ENCODE peak calls at places on chromosomes 3 and 15, in six cellular contexts. S, I, E, L, C and U are unnamed samples. For H3K27me3, the result is how much of the 10 kb centered on the place peaks cover.

GRCh38 chr3:111035316-111035715 is 36.3 kb upstream of the NECTIN3 start:
- DNase-seq in L (no peak), C (no peak), S (no peak), I (no peak), E (no peak), U (no peak)

GRCh38 chr15:58293622-58294550 is 137.9 kb upstream of the LIPC start:
- DNase-seq in S (no peak), L (no peak), C (no peak), E (no peak), I (no peak), U (no peak)

GRCh38 chr15:85879334-85880163 is 84.8 kb upstream of the KLHL25 start:
- DNase-seq in S (no peak), C (no peak), E (no peak), I (no peak), L (no peak), U (peak)

GRCh38 chr15:75366163-75366562 is 2.2 kb downstream of the MAN2C1 start:
- DNase-seq in L (no peak), S (no peak), I (no peak), E (no peak), C (no peak), U (no peak)

GRCh38 chr15:59256538-59256937 is 49.9 kb downstream of the LDHAL6B start:
- DNase-seq in C (no peak), L (no peak), S (no peak), E (no peak), I (no peak), U (no peak)

GRCh38 chr15:62094398-62094797 is 27.6 kb downstream of the C2CD4A start:
- DNase-seq in I (no peak), S (no peak), E (no peak), L (no peak), C (no peak), U (no peak)

GRCh38 chr3:135970500-135971116 is 5.1 kb downstream of the PPP2R3A start:
- DNase-seq in E (no peak), S (no peak), I (no peak), L (no peak), C (no peak), U (no peak)

GRCh38 chr15:71353171-71353570 is 237.9 kb downstream of the THSD4 start:
- DNase-seq in E (no peak), C (no peak), L (no peak), I (no peak), S (no peak), U (no peak)

GRCh38 chr3:139745831-139746230 is 68.1 kb upstream of the NMNAT3 start:
- DNase-seq in C (no peak), L (no peak), I (no peak), S (no peak), E (no peak), U (no peak)

GRCh38 chr3:49812916-49813496 is 747 bp downstream of the UBA7 start:
- DNase-seq in I (no peak), S (no peak), L (peak), E (no peak), C (no peak), U (no peak)

GRCh38 chr3:37907906-37908305 is 46.2 kb downstream of the CTDSPL start:
- DNase-seq in I (no peak), E (no peak), C (no peak), S (no peak), L (no peak), U (no peak)

GRCh38 chr15:81304226-81304625 is 19.7 kb downstream of the STARD5 start:
- DNase-seq in S (no peak), C (no peak), E (no peak), L (no peak), I (no peak), U (no peak)

GRCh38 chr3:21752749-21753347 is 1.8 kb upstream of the ZNF385D start:
- DNase-seq in C (peak), S (no peak), E (no peak), I (peak), L (no peak), U (peak)

GRCh38 chr3:161975201-161975600 is 478.6 kb downstream of the OTOL1 start:
- DNase-seq in I (no peak), C (no peak), L (no peak), S (no peak), E (no peak), U (no peak)

GRCh38 chr3:78707616-78708015 is 1060.2 kb downstream of the ROBO1 start:
- DNase-seq in E (no peak), C (no peak), I (no peak), S (no peak), L (no peak), U (no peak)

GRCh38 chr15:67240235-67241131 is 14.0 kb downstream of the AAGAB start:
- DNase-seq in L (no peak), S (no peak), C (peak), E (peak), I (no peak), U (no peak)

GRCh38 chr3:377158-377561 is 180.6 kb downstream of the CHL1 start:
- DNase-seq in I (no peak), C (peak), S (peak), E (no peak), L (no peak), U (peak)

GRCh38 chr3:10983219-10983916 is 9.2 kb upstream of the SLC6A1 start:
- DNase-seq in C (peak), L (peak), E (no peak), I (peak), S (peak), U (peak)

GRCh38 chr15:60444289-60444912 is 34.5 kb downstream of the ICE2 start:
- DNase-seq in L (no peak), S (no peak), E (no peak), C (no peak), I (no peak), U (peak)

GRCh38 chr15:34039506-34040123 is 611 bp upstream of the AVEN start:
- DNase-seq in S (no peak), C (no peak), E (no peak), L (no peak), I (no peak), U (no peak)

GRCh38 chr15:50353251-50353998 is 1.6 kb downstream of the GABPB1 start:
- DNase-seq in E (no peak), C (no peak), I (no peak), S (no peak), L (no peak), U (no peak)

GRCh38 chr3:195774917-195775316 is 36.8 kb downstream of the MUC4 start:
- DNase-seq in S (peak), I (peak), E (peak), C (peak), L (peak), U (peak)

GRCh38 chr3:17573396-17573795 is 169.0 kb downstream of the TBC1D5 start:
- DNase-seq in C (no peak), L (no peak), I (no peak), S (no peak), E (no peak), U (no peak)

GRCh38 chr3:177875786-177876476 is 660.3 kb upstream of the KCNMB2 start:
- DNase-seq in L (no peak), E (no peak), C (no peak), S (no peak), I (no peak), U (peak)

GRCh38 chr15:95304116-95304873 is 1026.2 kb upstream of the NR2F2 start:
- DNase-seq in S (no peak), E (no peak), L (no peak), C (no peak), I (no peak), U (no peak)

DNA sequence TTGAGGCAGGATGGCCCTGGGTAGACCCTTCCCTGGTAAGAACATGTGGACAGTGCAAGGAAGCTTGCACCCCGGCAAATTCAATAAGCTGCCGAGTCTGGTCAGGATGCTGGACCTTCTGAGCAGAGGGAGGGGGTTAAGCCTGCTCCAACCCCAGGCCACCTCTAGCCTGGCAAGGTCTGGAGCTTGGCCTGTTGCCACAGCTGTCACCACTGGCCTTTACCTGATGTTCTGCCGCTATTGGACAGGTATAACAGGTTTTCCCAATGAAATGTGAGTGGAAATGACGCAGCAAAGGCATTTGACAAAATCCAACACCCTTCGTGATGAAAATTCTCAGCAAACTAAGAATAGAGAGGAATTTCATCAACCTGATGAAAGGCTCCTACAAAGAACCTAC is 699 bp upstream of the MESP1 start:
- DNase-seq in I (no peak), C (no peak), E (peak), S (no peak), L (peak), U (no peak)
- H3K27me3 ChIP-seq in I (under half), C (half or more), E (under half), S (under half), L (under half), U (under half)

DNA sequence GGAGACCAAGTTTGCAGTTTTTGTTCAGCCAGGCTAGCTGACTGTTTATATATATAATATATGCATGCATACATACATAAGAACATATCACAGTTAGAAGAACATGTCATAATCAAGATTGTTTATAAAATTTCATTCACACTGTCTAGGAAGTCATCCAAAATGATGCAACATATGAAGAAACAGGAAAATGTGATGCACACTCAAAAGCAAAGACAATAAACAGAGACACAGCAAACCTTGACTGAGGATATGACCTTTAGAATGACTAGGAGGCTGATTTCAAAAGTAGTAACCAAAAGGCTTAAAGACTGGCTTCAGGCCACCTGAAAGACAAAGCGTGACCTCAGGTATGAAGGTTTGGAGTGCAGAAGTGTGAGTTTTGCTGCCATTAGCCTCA is 166.2 kb upstream of the NDN start:
- DNase-seq in L (no peak), S (no peak), I (no peak), C (no peak), E (no peak), U (no peak)
- H3K4me3 ChIP-seq in L (no peak), S (no peak), I (no peak), C (no peak), E (no peak), U (no peak)

GRCh38 chr3:158105124-158105709 is 1.0 kb downstream of the SHOX2 start:
- DNase-seq in I (no peak), E (peak), C (peak), L (no peak), S (no peak), U (no peak)
- H3K27me3 ChIP-seq in I (half or more), E (half or more), C (half or more), L (under half), S (half or more), U (under half)

DNA sequence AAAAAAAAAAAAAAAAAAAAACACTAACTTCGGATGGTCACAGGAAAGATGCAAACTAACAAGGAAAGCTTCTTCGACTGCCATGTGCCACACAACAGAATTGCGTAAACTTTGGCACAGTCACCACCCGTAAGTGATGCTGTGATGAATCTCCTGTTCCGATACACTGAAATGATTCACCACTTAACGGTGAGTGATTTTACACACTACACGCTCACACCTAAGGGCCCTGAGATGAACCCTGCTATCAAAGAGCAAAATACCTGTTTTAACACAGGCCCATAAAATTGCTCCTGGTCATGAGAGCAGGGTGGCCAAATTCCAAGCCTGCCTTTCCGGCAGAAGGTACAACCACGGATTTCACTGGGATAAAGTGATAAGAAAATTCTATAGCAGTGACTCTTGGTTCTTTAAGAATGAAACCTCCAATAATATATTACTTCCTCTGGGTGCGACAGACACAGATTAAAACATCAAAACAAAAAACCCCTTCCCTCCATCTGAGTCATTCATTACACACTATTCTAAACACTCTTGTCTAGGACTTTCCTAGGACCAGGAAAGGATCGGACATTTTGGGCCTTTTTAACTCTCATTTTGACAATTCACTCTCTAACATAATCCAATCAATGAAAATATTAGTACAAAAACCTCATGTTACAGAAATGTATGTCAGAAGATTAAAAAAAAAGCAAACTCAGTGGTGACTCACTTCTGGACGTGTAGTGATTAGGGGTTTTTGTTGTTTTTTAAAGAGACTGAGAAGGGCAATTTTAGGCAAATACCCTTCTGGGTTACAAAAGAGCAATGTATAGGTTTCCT is 28.3 kb downstream of the LRIG1 start:
- DNase-seq in C (no peak), E (no peak), I (no peak), L (no peak), S (no peak), U (no peak)
- H3K4me3 ChIP-seq in C (no peak), E (no peak), I (no peak), L (no peak), S (no peak), U (peak)

GRCh38 chr3:13659221-13659969 is 110.5 kb downstream of the FBLN2 start:
- DNase-seq in E (no peak), S (no peak), L (no peak), C (no peak), I (no peak), U (no peak)
- H3K27me3 ChIP-seq in E (under half), S (under half), L (under half), C (under half), I (under half), U (under half)